ENCODE peak calls at places on chromosomes 5 and 9, in four cellular contexts. K is Peyer's patch; I is astrocyte of the cerebellum; H is CD4-positive, alpha-beta T cell. Z is an unnamed sample.

GRCh38 chr5:145697251-145698016 is 137.7 kb downstream of the PRELID2 start:
- DNase-seq in K (no peak), I (peak), H (no peak), Z (no peak)

GRCh38 chr9:106970219-106970975 is 107.4 kb downstream of the ZNF462 start:
- DNase-seq in K (no peak), I (no peak), H (no peak), Z (no peak)

GRCh38 chr9:91285729-91286353 is 75.9 kb downstream of the AUH start:
- DNase-seq in K (no peak), I (no peak), H (no peak), Z (no peak)

GRCh38 chr9:101264727-101265126 is 120.1 kb downstream of the BAAT start:
- DNase-seq in K (no peak), I (no peak), H (no peak), Z (no peak)

GRCh38 chr9:98523231-98523901 is 185.4 kb downstream of the GABBR2 start:
- DNase-seq in K (no peak), I (no peak), H (no peak), Z (no peak)

GRCh38 chr5:669111-669841 is 23.9 kb downstream of the TPPP start:
- DNase-seq in K (no peak), I (no peak), H (peak), Z (peak)

GRCh38 chr9:34555002-34555348 is 32.2 kb upstream of the ENHO start:
- DNase-seq in K (no peak), I (no peak), H (no peak), Z (no peak)

GRCh38 chr5:141192110-141192725 is at the start of gene PCDHB10:
- DNase-seq in K (no peak), I (no peak), H (no peak), Z (no peak)

GRCh38 chr5:79924936-79925893 is 65.8 kb downstream of the MTX3 start:
- DNase-seq in K (no peak), I (no peak), H (no peak), Z (no peak)

GRCh38 chr5:95113489-95113888 is 171.4 kb downstream of the MCTP1 start:
- DNase-seq in K (no peak), I (peak), H (no peak), Z (no peak)

GRCh38 chr5:56456002-56456401 is 222.9 kb upstream of the ANKRD55 start:
- DNase-seq in K (no peak), I (no peak), H (no peak), Z (no peak)

GRCh38 chr9:134484479-134484878 is 157.1 kb upstream of the COL5A1 start:
- DNase-seq in K (no peak), I (no peak), H (no peak), Z (no peak)

GRCh38 chr5:72015103-72015548 is 92.1 kb upstream of the MAP1B start:
- DNase-seq in K (no peak), I (peak), H (no peak), Z (no peak)

GRCh38 chr5:88826959-88827585 is 55.9 kb downstream of the MEF2C start:
- DNase-seq in K (peak), I (no peak), H (no peak), Z (no peak)

GRCh38 chr5:122222580-122222979 is 89.5 kb upstream of the SNCAIP start:
- DNase-seq in K (no peak), I (no peak), H (no peak), Z (no peak)

GRCh38 chr9:76729980-76730737 is 34.1 kb upstream of the PCA3 start:
- DNase-seq in K (no peak), I (no peak), H (no peak), Z (no peak)

GRCh38 chr9:29798599-29798998 is 2225.3 kb upstream of the C9orf72 start:
- DNase-seq in K (no peak), I (no peak), H (no peak), Z (no peak)

GRCh38 chr9:107705521-107705920 is 216.0 kb upstream of the KLF4 start:
- DNase-seq in K (no peak), I (no peak), H (no peak), Z (no peak)

GRCh38 chr5:158701406-158702177 is 398.1 kb downstream of the EBF1 start:
- DNase-seq in K (no peak), I (no peak), H (no peak), Z (no peak)

GRCh38 chr9:99042620-99043019 is 62.3 kb upstream of the TGFBR1 start:
- DNase-seq in K (no peak), I (no peak), H (no peak), Z (no peak)

GRCh38 chr5:72523960-72524582 is 16.9 kb upstream of the ZNF366 start:
- DNase-seq in K (no peak), I (peak), H (no peak), Z (no peak)

GRCh38 chr9:1427856-1428255 is 377.7 kb downstream of the DMRT2 start:
- DNase-seq in K (no peak), I (no peak), H (no peak), Z (no peak)

GRCh38 chr9:70340572-70340971 is 73.9 kb downstream of the KLF9 start:
- DNase-seq in K (no peak), I (peak), H (no peak), Z (no peak)

GRCh38 chr5:137975208-137975607 is 57.7 kb downstream of the FAM13B start:
- DNase-seq in K (no peak), I (no peak), H (no peak), Z (no peak)

GRCh38 chr9:34328500-34328982 is 527 bp downstream of the KIF24 start:
- DNase-seq in K (no peak), I (no peak), H (no peak), Z (no peak)

GRCh38 chr5:127351418-127351817 is 60.8 kb downstream of the MEGF10 start:
- DNase-seq in K (no peak), I (peak), H (no peak), Z (no peak)

GRCh38 chr5:108749130-108749861 is 1.6 kb downstream of the FER start:
- DNase-seq in K (peak), I (no peak), H (peak), Z (no peak)

GRCh38 chr9:70398145-70398556 is 16.3 kb downstream of the KLF9 start:
- DNase-seq in K (peak), I (no peak), H (no peak), Z (no peak)

GRCh38 chr9:88590558-88591146 is 55.7 kb downstream of the NXNL2 start:
- DNase-seq in K (no peak), I (no peak), H (no peak), Z (no peak)
- TF ChIP-seq CTCF in K (no peak), I (no peak), H (no peak), Z (no peak)

GRCh38 chr9:136243631-136244030 is 2.0 kb downstream of the QSOX2 start:
- DNase-seq in K (no peak), I (no peak), H (no peak), Z (no peak)
- TF ChIP-seq CTCF in K (no peak), I (no peak), H (no peak), Z (no peak)

DNA sequence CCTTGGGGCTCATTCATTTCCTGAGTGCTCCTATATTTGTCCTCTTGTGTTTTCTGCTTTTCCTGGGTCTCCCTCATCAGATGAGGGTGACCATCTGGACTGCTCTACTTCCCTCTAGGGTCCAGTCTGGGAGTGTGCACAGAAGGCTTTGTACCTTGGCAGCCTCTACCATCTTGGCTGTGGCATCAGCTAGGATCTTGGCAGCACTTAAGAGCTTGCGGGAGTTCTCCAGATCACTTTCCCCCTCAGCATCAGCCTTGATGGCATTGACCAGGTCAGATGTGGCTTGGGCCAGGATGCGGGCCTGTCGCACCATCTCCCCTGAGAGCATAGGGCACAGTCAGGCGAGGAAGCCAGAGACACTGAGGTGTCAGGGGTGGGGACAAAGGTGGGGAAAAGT is 15.8 kb downstream of the TLN1 start:
- DNase-seq in K (no peak), I (no peak), H (no peak), Z (no peak)
- TF ChIP-seq CTCF in K (no peak), I (peak), H (no peak), Z (no peak)

GRCh38 chr9:136992819-136993369 is 672 bp downstream of the PAXX start:
- DNase-seq in K (no peak), I (no peak), H (no peak), Z (no peak)
- TF ChIP-seq CTCF in K (no peak), I (no peak), H (no peak), Z (no peak)

GRCh38 chr5:173917788-173918786 is 29.9 kb downstream of the CPEB4 start:
- DNase-seq in K (peak), I (peak), H (peak), Z (peak)

GRCh38 chr5:173922527-173922926 is 34.4 kb downstream of the CPEB4 start:
- DNase-seq in K (no peak), I (no peak), H (no peak), Z (no peak)

GRCh38 chr5:173919443-173919842 is 31.3 kb downstream of the CPEB4 start:
- DNase-seq in K (no peak), I (no peak), H (no peak), Z (no peak)

GRCh38 chr5:173920866-173921265 is 32.7 kb downstream of the CPEB4 start:
- DNase-seq in K (no peak), I (no peak), H (no peak), Z (no peak)

GRCh38 chr5:173920024-173920753 is 32.0 kb downstream of the CPEB4 start:
- DNase-seq in K (no peak), I (no peak), H (no peak), Z (no peak)
- TF ChIP-seq CTCF in K (no peak), I (no peak), H (no peak), Z (no peak)

GRCh38 chr9:83538172-83538889 is at the start of gene FRMD3:
- DNase-seq in K (no peak), I (peak), H (no peak), Z (no peak)
- TF ChIP-seq CTCF in K (no peak), I (peak), H (no peak), Z (no peak)

GRCh38 chr9:83204047-83204446 is 141.1 kb upstream of the RASEF start:
- DNase-seq in K (no peak), I (no peak), H (no peak), Z (no peak)
- TF ChIP-seq CTCF in K (no peak), I (peak), H (no peak), Z (no peak)